ENCODE peak calls at places on chromosomes 6 and 20, in ten cellular contexts. H, Y, A, W, I, O, Z, R, N and X are unnamed samples.

GRCh38 chr6:39791850-39792500 is at the start of gene DAAM2:
- DNase-seq in Z (no peak), Y (peak), A (peak), I (peak), W (no peak), N (no peak), R (peak), O (no peak), H (peak), X (peak)

GRCh38 chr6:29602564-29603361 is 17.8 kb downstream of the OR2H2 start:
- DNase-seq in R (no peak), A (no peak), Y (no peak), H (no peak), Z (no peak), I (peak), W (peak), O (peak), N (no peak), X (no peak)

GRCh38 chr20:62358171-62358719 is 8.9 kb downstream of the LAMA5 start:
- DNase-seq in Z (no peak), A (peak), O (no peak), I (no peak), H (no peak), W (peak), N (no peak), R (no peak), Y (no peak), X (peak)

GRCh38 chr6:166752097-166752496 is 125.0 kb upstream of the RPS6KA2 start:
- DNase-seq in O (no peak), R (no peak), I (no peak), H (no peak), W (no peak), Y (no peak), A (no peak), Z (no peak), N (no peak), X (no peak)

GRCh38 chr20:38460040-38460623 is 12.5 kb upstream of the RALGAPB start:
- DNase-seq in Z (no peak), O (peak), H (peak), Y (peak), N (peak), I (peak), A (no peak), W (peak), R (no peak), X (peak)

GRCh38 chr20:44606725-44607441 is 24.5 kb downstream of the PKIG start:
- DNase-seq in A (no peak), W (no peak), O (no peak), Z (no peak), R (no peak), N (no peak), I (no peak), H (no peak), Y (no peak), X (no peak)

GRCh38 chr6:39327516-39327915 is 5.0 kb upstream of the KCNK16 start:
- DNase-seq in R (no peak), W (peak), N (no peak), Y (no peak), H (no peak), O (no peak), I (no peak), A (no peak), Z (no peak), X (no peak)

GRCh38 chr20:35776513-35777101 is 4.8 kb downstream of the PHF20 start:
- DNase-seq in O (peak), R (peak), N (no peak), H (peak), I (peak), Z (no peak), W (peak), A (peak), Y (peak), X (peak)

GRCh38 chr6:159981591-159982245 is 12.8 kb downstream of the IGF2R start:
- DNase-seq in R (peak), Z (no peak), Y (no peak), H (peak), N (no peak), I (peak), O (no peak), A (peak), W (no peak), X (peak)

GRCh38 chr20:36604952-36605308 is 649 bp upstream of the RAB5IF start:
- DNase-seq in Z (no peak), Y (no peak), I (peak), R (peak), O (no peak), H (peak), W (no peak), A (peak), N (no peak), X (peak)

GRCh38 chr20:36821964-36822437 is 48.4 kb upstream of the DSN1 start:
- DNase-seq in R (peak), N (no peak), W (no peak), Z (no peak), H (no peak), I (no peak), Y (no peak), O (no peak), A (no peak), X (peak)

GRCh38 chr6:158854214-158855101 is 35.3 kb upstream of the EZR start:
- DNase-seq in H (no peak), W (no peak), R (no peak), I (peak), A (no peak), Y (no peak), Z (no peak), O (no peak), N (no peak), X (no peak)

DNA sequence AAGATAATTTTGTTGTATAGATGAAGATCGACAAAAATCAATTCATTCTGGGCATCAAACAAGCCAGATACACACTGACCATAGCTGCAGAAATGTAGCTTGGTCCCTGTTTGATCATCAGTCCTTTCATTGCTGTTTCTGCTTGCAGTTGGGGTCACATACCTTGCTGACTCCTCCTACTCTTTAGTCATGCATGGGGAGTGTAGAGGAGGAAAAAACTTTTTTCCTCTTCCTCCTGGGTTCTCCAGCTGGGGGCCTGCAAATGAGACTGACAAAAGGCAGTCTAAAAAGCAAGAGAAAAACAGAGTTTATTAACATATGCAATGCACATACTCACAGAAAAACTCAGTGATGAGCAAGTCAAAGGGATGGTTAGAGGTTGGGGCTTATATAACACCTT is 105.8 kb downstream of the QRSL1 start:
- DNase-seq in Z (no peak), I (no peak), H (no peak), A (no peak), N (no peak), O (no peak), Y (no peak), R (no peak), W (no peak), X (no peak)
- H3K4me3 ChIP-seq in Z (no peak), I (no peak), H (no peak), A (no peak), N (no peak), O (no peak), Y (no peak), R (no peak), W (no peak), X (no peak)

GRCh38 chr6:21500894-21501293 is 92.7 kb upstream of the SOX4 start:
- DNase-seq in R (no peak), Y (no peak), H (peak), Z (no peak), O (no peak), W (no peak), A (no peak), N (no peak), I (no peak), X (no peak)
- H3K4me3 ChIP-seq in R (no peak), Y (no peak), H (no peak), Z (no peak), O (no peak), W (no peak), A (no peak), N (no peak), I (no peak), X (no peak)

GRCh38 chr6:134049586-134049985 is 2.8 kb downstream of the SLC2A12 start:
- DNase-seq in O (no peak), H (no peak), A (no peak), W (no peak), N (no peak), Y (no peak), Z (no peak), I (no peak), R (no peak), X (no peak)
- H3K4me3 ChIP-seq in O (no peak), H (no peak), A (no peak), W (no peak), N (no peak), Y (no peak), Z (no peak), I (no peak), R (no peak), X (no peak)

GRCh38 chr6:85866373-85866740 is 223.7 kb upstream of the SYNCRIP start:
- DNase-seq in O (no peak), A (no peak), Y (peak), I (peak), Z (no peak), H (no peak), R (peak), W (no peak), N (no peak), X (no peak)
- H3K4me3 ChIP-seq in O (no peak), A (peak), Y (peak), I (no peak), Z (no peak), H (peak), R (no peak), W (no peak), N (peak), X (peak)

DNA sequence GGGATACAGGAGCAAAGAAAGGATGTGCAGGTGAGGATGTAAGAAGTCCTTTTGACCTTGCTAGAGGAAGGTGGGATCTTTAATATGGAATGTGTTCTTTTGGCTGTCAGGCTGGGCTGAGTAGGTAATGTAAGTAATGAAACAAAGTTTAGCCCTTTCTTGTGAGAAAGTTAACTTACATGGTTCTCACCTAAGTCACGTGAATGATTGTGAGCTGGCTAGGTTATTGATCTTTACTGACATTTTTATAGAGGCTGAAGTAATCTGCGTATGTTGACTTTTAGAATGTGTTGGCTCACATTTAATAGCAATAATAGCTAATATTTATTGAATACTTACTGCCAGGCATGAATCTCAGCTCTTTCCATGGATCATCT is 2.6 kb downstream of the TOP1 start:
- DNase-seq in N (no peak), Y (no peak), H (no peak), Z (no peak), W (no peak), A (no peak), I (no peak), O (no peak), R (no peak), X (no peak)
- H3K4me3 ChIP-seq in N (no peak), Y (peak), H (no peak), Z (no peak), W (peak), A (peak), I (peak), O (no peak), R (no peak), X (no peak)

GRCh38 chr20:63533388-63533787 is 3.8 kb downstream of the PTK6 start:
- DNase-seq in A (no peak), H (peak), O (no peak), Y (no peak), W (peak), N (no peak), R (no peak), I (no peak), Z (no peak), X (no peak)

GRCh38 chr20:63534427-63534830 is 2.7 kb downstream of the PTK6 start:
- DNase-seq in W (peak), I (no peak), Y (no peak), H (no peak), O (no peak), R (no peak), A (no peak), N (no peak), Z (no peak), X (no peak)

GRCh38 chr20:63532449-63532971 is 4.7 kb downstream of the PTK6 start:
- DNase-seq in W (peak), O (no peak), A (no peak), Y (no peak), H (no peak), R (no peak), I (no peak), Z (no peak), N (no peak), X (no peak)

GRCh38 chr20:63534831-63535651 is 2.1 kb downstream of the PTK6 start:
- DNase-seq in Y (no peak), H (no peak), A (no peak), I (no peak), W (peak), O (no peak), N (no peak), R (no peak), Z (no peak), X (no peak)

GRCh38 chr20:63533871-63534393 is 3.2 kb downstream of the PTK6 start:
- DNase-seq in W (no peak), R (no peak), I (no peak), N (no peak), H (peak), Z (no peak), Y (no peak), O (no peak), A (no peak), X (no peak)
- H3K4me3 ChIP-seq in W (no peak), R (no peak), I (no peak), N (no peak), H (no peak), Z (no peak), Y (no peak), O (no peak), A (no peak), X (no peak)

GRCh38 chr6:118578617-118579016 is 30.5 kb downstream of the PLN start:
- DNase-seq in Z (no peak), R (no peak), I (no peak), H (no peak), W (no peak), O (no peak), A (no peak), N (no peak), Y (no peak), X (no peak)
- H3K4me3 ChIP-seq in Z (no peak), R (no peak), I (no peak), H (no peak), W (no peak), O (no peak), A (no peak), N (no peak), Y (no peak), X (no peak)

GRCh38 chr6:3165631-3166534 is 8.5 kb upstream of the TUBB2A start:
- DNase-seq in A (no peak), R (no peak), Z (peak), N (no peak), Y (no peak), H (no peak), O (peak), I (peak), W (no peak), X (no peak)
- H3K4me3 ChIP-seq in A (no peak), R (no peak), Z (no peak), N (no peak), Y (no peak), H (no peak), O (no peak), I (no peak), W (no peak), X (no peak)